ENCODE peak calls at places on chromosomes 2 and 18, in eight cellular contexts. One of them, this sample, is unnamed.

GRCh38 chr18:22609642-22610041 is 191.9 kb upstream of the CTAGE1 start:
- DNase-seq in ovary: peak; percentile 38
- DNase-seq in mucosa of descending colon: peak; percentile 50
- DNase-seq in AG10803: peak; percentile 9
- DNase-seq in PC-3: peak; percentile 61
- DNase-seq in dorsolateral prefrontal cortex: no peak
- DNase-seq in IMR-90: peak; percentile 16
- DNase-seq in heart left ventricle: peak; percentile 77
- DNase-seq in this sample: peak; percentile 48

GRCh38 chr2:201344663-201345366 is 12.3 kb downstream of the FLACC1 start:
- DNase-seq in PC-3: peak; percentile 17
- DNase-seq in dorsolateral prefrontal cortex: no peak
- DNase-seq in heart left ventricle: no peak
- DNase-seq in AG10803: no peak
- DNase-seq in mucosa of descending colon: peak; percentile 11
- DNase-seq in IMR-90: no peak
- DNase-seq in ovary: no peak
- DNase-seq in this sample: no peak

GRCh38 chr2:154391051-154391450 is 307.4 kb upstream of the KCNJ3 start:
- DNase-seq in PC-3: peak; percentile 25
- DNase-seq in IMR-90: no peak
- DNase-seq in ovary: no peak
- DNase-seq in mucosa of descending colon: no peak
- DNase-seq in heart left ventricle: no peak
- DNase-seq in dorsolateral prefrontal cortex: no peak
- DNase-seq in AG10803: no peak
- DNase-seq in this sample: no peak

GRCh38 chr2:116510117-116510671 is 1304.3 kb upstream of the DDX18 start:
- DNase-seq in mucosa of descending colon: peak; percentile 7
- DNase-seq in IMR-90: no peak
- DNase-seq in AG10803: no peak
- DNase-seq in heart left ventricle: no peak
- DNase-seq in ovary: no peak
- DNase-seq in PC-3: peak; percentile 73
- DNase-seq in dorsolateral prefrontal cortex: no peak
- DNase-seq in this sample: peak; percentile 0

GRCh38 chr2:28567076-28567471 is 71.2 kb downstream of the PLB1 start:
- DNase-seq in AG10803: no peak
- DNase-seq in heart left ventricle: no peak
- DNase-seq in IMR-90: no peak
- DNase-seq in dorsolateral prefrontal cortex: no peak
- DNase-seq in ovary: no peak
- DNase-seq in mucosa of descending colon: peak; percentile 29
- DNase-seq in PC-3: no peak
- DNase-seq in this sample: peak; percentile 66

GRCh38 chr2:32962652-32963051 is 15.9 kb downstream of the LTBP1 start:
- DNase-seq in mucosa of descending colon: no peak
- DNase-seq in heart left ventricle: peak; percentile 61
- DNase-seq in ovary: no peak
- DNase-seq in dorsolateral prefrontal cortex: no peak
- DNase-seq in IMR-90: no peak
- DNase-seq in AG10803: no peak
- DNase-seq in PC-3: no peak
- DNase-seq in this sample: no peak

GRCh38 chr2:88254437-88255081 is 84.4 kb downstream of the THNSL2 start:
- DNase-seq in ovary: no peak
- DNase-seq in PC-3: no peak
- DNase-seq in AG10803: no peak
- DNase-seq in heart left ventricle: no peak
- DNase-seq in IMR-90: no peak
- DNase-seq in mucosa of descending colon: no peak
- DNase-seq in dorsolateral prefrontal cortex: no peak
- DNase-seq in this sample: no peak

GRCh38 chr2:15302154-15302553 is 259.0 kb downstream of the NBAS start:
- DNase-seq in AG10803: peak; percentile 57
- DNase-seq in mucosa of descending colon: no peak
- DNase-seq in dorsolateral prefrontal cortex: no peak
- DNase-seq in ovary: no peak
- DNase-seq in heart left ventricle: no peak
- DNase-seq in PC-3: no peak
- DNase-seq in IMR-90: peak; percentile 74
- DNase-seq in this sample: peak; percentile 37

GRCh38 chr18:58576641-58577251 is 52.1 kb downstream of the ALPK2 start:
- DNase-seq in ovary: no peak
- DNase-seq in IMR-90: peak; percentile 76
- DNase-seq in mucosa of descending colon: no peak
- DNase-seq in heart left ventricle: no peak
- DNase-seq in dorsolateral prefrontal cortex: no peak
- DNase-seq in AG10803: no peak
- DNase-seq in PC-3: no peak
- DNase-seq in this sample: peak; percentile 82

GRCh38 chr2:43165378-43166025 is 60.9 kb downstream of the ZFP36L2 start:
- DNase-seq in IMR-90: no peak
- DNase-seq in PC-3: no peak
- DNase-seq in dorsolateral prefrontal cortex: no peak
- DNase-seq in heart left ventricle: no peak
- DNase-seq in AG10803: no peak
- DNase-seq in mucosa of descending colon: peak; percentile 11
- DNase-seq in ovary: no peak
- DNase-seq in this sample: no peak

DNA sequence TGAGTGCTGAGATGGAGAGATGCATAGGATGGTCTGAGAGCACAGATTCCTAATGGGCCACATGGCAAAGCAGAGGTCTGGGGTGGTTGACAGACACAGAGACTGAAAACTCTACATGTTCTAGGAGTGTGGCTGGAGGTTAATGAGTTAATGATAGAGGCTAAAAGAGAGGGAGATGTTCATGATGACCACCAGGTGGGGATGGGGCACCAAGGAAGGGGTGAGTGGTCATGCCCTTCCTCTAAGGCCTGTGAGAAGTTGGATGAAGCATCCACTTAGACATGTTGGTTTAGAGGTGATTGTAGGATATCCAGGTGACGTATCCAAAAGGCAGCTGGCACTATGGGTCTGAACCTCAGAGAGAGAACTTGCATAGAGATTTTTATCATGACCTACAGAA is 102.1 kb downstream of the LRP2 start:
- DNase-seq in mucosa of descending colon: no peak
- DNase-seq in ovary: no peak
- DNase-seq in dorsolateral prefrontal cortex: no peak
- DNase-seq in PC-3: no peak
- DNase-seq in AG10803: no peak
- DNase-seq in heart left ventricle: no peak
- DNase-seq in IMR-90: no peak
- DNase-seq in this sample: no peak
- TF ChIP-seq CTCF in mucosa of descending colon: no peak
- TF ChIP-seq CTCF in ovary: no peak
- TF ChIP-seq CTCF in dorsolateral prefrontal cortex: no peak
- TF ChIP-seq CTCF in PC-3: no peak
- TF ChIP-seq CTCF in AG10803: no peak
- TF ChIP-seq CTCF in heart left ventricle: no peak
- TF ChIP-seq CTCF in IMR-90: no peak
- TF ChIP-seq CTCF in this sample: no peak

DNA sequence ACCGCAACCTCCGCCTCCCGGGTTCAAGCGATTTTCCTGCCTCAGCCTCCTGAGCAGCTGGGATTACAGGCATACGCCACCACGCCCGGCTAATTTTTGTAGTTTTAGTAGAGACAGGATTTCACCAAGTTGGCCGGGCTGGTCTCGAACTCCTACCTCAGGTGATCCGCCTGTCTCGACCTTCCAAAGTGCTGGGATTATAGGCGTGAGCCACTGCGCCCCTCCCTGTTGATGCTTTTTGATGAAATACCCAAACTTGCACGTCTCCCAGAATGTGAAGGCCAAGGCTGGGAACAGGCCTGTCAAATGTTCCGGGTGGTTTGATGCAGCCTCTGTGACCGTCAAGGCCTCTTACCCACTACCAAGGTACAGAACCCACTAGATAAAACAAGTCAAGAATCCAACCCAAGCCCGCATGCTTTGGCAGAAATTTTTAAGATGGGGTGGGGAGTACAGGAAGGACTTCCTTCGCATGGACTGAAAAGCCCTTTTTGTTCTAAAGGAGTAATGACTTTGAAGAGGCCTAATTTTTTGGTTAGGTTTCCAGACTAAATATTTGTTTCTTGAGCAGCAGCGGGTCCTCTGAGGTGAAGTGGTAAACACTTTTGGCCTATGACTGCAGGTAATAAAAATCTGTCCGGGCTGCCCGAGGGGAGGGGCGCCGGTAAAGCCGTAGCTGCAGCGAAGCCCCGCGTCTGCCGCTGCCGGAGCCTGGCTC is 3.7 kb upstream of the EVX2 start:
- DNase-seq in AG10803: no peak
- DNase-seq in ovary: no peak
- DNase-seq in mucosa of descending colon: no peak
- DNase-seq in IMR-90: no peak
- DNase-seq in heart left ventricle: no peak
- DNase-seq in PC-3: no peak
- DNase-seq in dorsolateral prefrontal cortex: no peak
- DNase-seq in this sample: no peak
- H3K4me3 ChIP-seq in AG10803: no peak overlapping the region
- H3K4me3 ChIP-seq in ovary: no peak overlapping the region
- H3K4me3 ChIP-seq in mucosa of descending colon: no peak overlapping the region
- H3K4me3 ChIP-seq in IMR-90: no peak overlapping the region
- H3K4me3 ChIP-seq in heart left ventricle: no peak overlapping the region
- H3K4me3 ChIP-seq in PC-3: peak overlapping the region; percentile 72
- H3K4me3 ChIP-seq in dorsolateral prefrontal cortex: no peak overlapping the region
- H3K4me3 ChIP-seq in this sample: no peak overlapping the region

GRCh38 chr2:20667531-20668401 is 822 bp downstream of the GDF7 start:
- DNase-seq in AG10803: no peak
- DNase-seq in heart left ventricle: no peak
- DNase-seq in mucosa of descending colon: no peak
- DNase-seq in PC-3: no peak
- DNase-seq in IMR-90: no peak
- DNase-seq in ovary: no peak
- DNase-seq in dorsolateral prefrontal cortex: no peak
- DNase-seq in this sample: no peak

GRCh38 chr2:20666114-20666363 is 905 bp upstream of the GDF7 start:
- DNase-seq in ovary: no peak
- DNase-seq in mucosa of descending colon: no peak
- DNase-seq in dorsolateral prefrontal cortex: no peak
- DNase-seq in IMR-90: no peak
- DNase-seq in AG10803: no peak
- DNase-seq in heart left ventricle: no peak
- DNase-seq in PC-3: no peak
- DNase-seq in this sample: no peak

GRCh38 chr2:20666364-20667150 is at the start of gene GDF7:
- DNase-seq in mucosa of descending colon: peak; percentile 61
- DNase-seq in IMR-90: no peak
- DNase-seq in dorsolateral prefrontal cortex: no peak
- DNase-seq in ovary: no peak
- DNase-seq in heart left ventricle: no peak
- DNase-seq in AG10803: no peak
- DNase-seq in PC-3: no peak
- DNase-seq in this sample: no peak

GRCh38 chr2:20668470-20668869 is 1.5 kb downstream of the GDF7 start:
- DNase-seq in mucosa of descending colon: no peak
- DNase-seq in ovary: no peak
- DNase-seq in AG10803: no peak
- DNase-seq in PC-3: no peak
- DNase-seq in dorsolateral prefrontal cortex: no peak
- DNase-seq in IMR-90: no peak
- DNase-seq in heart left ventricle: no peak
- DNase-seq in this sample: no peak

GRCh38 chr2:20667151-20667530 is 197 bp downstream of the GDF7 start:
- DNase-seq in mucosa of descending colon: no peak
- DNase-seq in AG10803: no peak
- DNase-seq in PC-3: no peak
- DNase-seq in IMR-90: no peak
- DNase-seq in dorsolateral prefrontal cortex: no peak
- DNase-seq in ovary: no peak
- DNase-seq in heart left ventricle: no peak
- DNase-seq in this sample: no peak
- TF ChIP-seq CTCF in mucosa of descending colon: no peak
- TF ChIP-seq CTCF in AG10803: no peak
- TF ChIP-seq CTCF in PC-3: no peak
- TF ChIP-seq CTCF in IMR-90: no peak
- TF ChIP-seq CTCF in dorsolateral prefrontal cortex: no peak
- TF ChIP-seq CTCF in ovary: no peak
- TF ChIP-seq CTCF in heart left ventricle: peak; percentile 18
- TF ChIP-seq CTCF in this sample: no peak

GRCh38 chr2:71927757-71928715 is 219.6 kb downstream of the CYP26B1 start:
- DNase-seq in dorsolateral prefrontal cortex: no peak
- DNase-seq in ovary: no peak
- DNase-seq in IMR-90: no peak
- DNase-seq in mucosa of descending colon: no peak
- DNase-seq in AG10803: no peak
- DNase-seq in PC-3: peak; percentile 35
- DNase-seq in heart left ventricle: no peak
- DNase-seq in this sample: no peak

GRCh38 chr2:71930073-71930681 is 217.5 kb downstream of the CYP26B1 start:
- DNase-seq in heart left ventricle: peak; percentile 29
- DNase-seq in dorsolateral prefrontal cortex: no peak
- DNase-seq in ovary: no peak
- DNase-seq in PC-3: peak; percentile 40
- DNase-seq in AG10803: peak; percentile 96
- DNase-seq in IMR-90: no peak
- DNase-seq in mucosa of descending colon: peak; percentile 61
- DNase-seq in this sample: no peak

GRCh38 chr2:71929482-71929772 is 218.2 kb downstream of the CYP26B1 start:
- DNase-seq in AG10803: no peak
- DNase-seq in IMR-90: no peak
- DNase-seq in PC-3: no peak
- DNase-seq in dorsolateral prefrontal cortex: no peak
- DNase-seq in ovary: no peak
- DNase-seq in heart left ventricle: no peak
- DNase-seq in mucosa of descending colon: no peak
- DNase-seq in this sample: no peak

GRCh38 chr2:71926860-71927756 is 220.6 kb downstream of the CYP26B1 start:
- DNase-seq in ovary: no peak
- DNase-seq in dorsolateral prefrontal cortex: no peak
- DNase-seq in IMR-90: no peak
- DNase-seq in AG10803: no peak
- DNase-seq in heart left ventricle: no peak
- DNase-seq in PC-3: no peak
- DNase-seq in mucosa of descending colon: no peak
- DNase-seq in this sample: no peak

DNA sequence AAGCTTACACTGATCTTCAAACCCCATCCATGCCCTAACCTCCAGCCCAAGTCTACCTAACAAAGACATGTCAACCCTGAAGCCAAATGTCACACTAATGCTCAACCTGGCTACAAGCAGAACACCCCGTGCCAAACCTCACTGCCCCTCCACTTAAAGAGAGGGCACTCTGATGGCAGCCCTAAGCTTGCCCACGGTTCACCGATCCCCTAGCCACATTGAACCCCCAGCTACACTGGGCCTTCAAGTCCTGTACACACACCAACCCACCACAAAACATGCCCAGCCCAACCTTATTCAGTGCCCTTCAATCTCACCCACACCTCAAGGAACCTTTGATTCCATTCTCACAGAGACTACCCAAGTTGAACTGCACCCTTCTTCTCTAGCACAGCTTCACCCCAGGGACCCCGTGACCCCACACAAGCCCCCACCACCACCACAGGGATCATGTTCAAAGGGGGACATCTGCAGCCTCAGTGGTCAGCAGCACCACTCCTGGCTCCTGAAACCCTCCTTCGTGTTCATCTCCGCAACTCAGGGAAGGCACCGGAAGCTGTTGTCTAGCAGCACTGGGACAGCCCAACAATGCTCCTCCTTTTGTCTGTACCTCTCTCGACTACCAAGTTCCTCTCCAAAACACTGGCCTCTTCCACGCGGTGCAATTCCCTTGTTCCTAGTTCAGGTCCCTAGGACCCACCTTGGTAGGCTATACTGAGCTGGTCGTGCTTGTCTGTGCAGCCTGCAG is 218.8 kb downstream of the CYP26B1 start:
- DNase-seq in AG10803: no peak
- DNase-seq in dorsolateral prefrontal cortex: no peak
- DNase-seq in IMR-90: no peak
- DNase-seq in ovary: no peak
- DNase-seq in mucosa of descending colon: no peak
- DNase-seq in heart left ventricle: no peak
- DNase-seq in PC-3: no peak
- DNase-seq in this sample: no peak
- H3K4me3 ChIP-seq in AG10803: no peak overlapping the region
- H3K4me3 ChIP-seq in dorsolateral prefrontal cortex: no peak overlapping the region
- H3K4me3 ChIP-seq in IMR-90: no peak overlapping the region
- H3K4me3 ChIP-seq in ovary: no peak overlapping the region
- H3K4me3 ChIP-seq in mucosa of descending colon: no peak overlapping the region
- H3K4me3 ChIP-seq in heart left ventricle: no peak overlapping the region
- H3K4me3 ChIP-seq in PC-3: no peak overlapping the region
- H3K4me3 ChIP-seq in this sample: no peak overlapping the region

This sample was measured in choroid plexus epithelial cell.